ENCODE peak calls at places on chromosome 1, in seven cellular contexts. X is H1, Q is SK-N-SH, V is stomach, Y is transverse colon, W is suprapubic skin, O is K562. J is an unnamed sample.

GRCh38 chr1:24186993-24187790 is at the start of gene IFNLR1:
- DNase-seq in X (peak; percentile 77), Q (peak; percentile 89), V (peak; percentile 79), Y (peak; percentile 86), W (peak; percentile 62), O (no peak), J (no peak)

GRCh38 chr1:201949491-201949890 is 3.1 kb upstream of the LMOD1 start:
- DNase-seq in X (no peak), Q (no peak), V (no peak), Y (no peak), W (no peak), O (no peak), J (no peak)

GRCh38 chr1:169371400-169371799 is 3.4 kb downstream of the BLZF1 start:
- DNase-seq in X (no peak), Q (no peak), V (no peak), Y (no peak), W (no peak), O (peak; percentile 62), J (no peak)

GRCh38 chr1:65751961-65752360 is 40.7 kb upstream of the PDE4B start:
- DNase-seq in X (no peak), Q (no peak), V (no peak), Y (no peak), W (no peak), O (no peak), J (no peak)

GRCh38 chr1:76240321-76240720 is 165.8 kb downstream of the ST6GALNAC3 start:
- DNase-seq in X (no peak), Q (no peak), V (no peak), Y (no peak), W (no peak), O (no peak), J (no peak)

GRCh38 chr1:186574951-186575747 is 105.1 kb downstream of the PTGS2 start:
- DNase-seq in X (no peak), Q (no peak), V (no peak), Y (no peak), W (no peak), O (no peak), J (no peak)

GRCh38 chr1:210597555-210598134 is 268.9 kb downstream of the HHAT start:
- DNase-seq in X (no peak), Q (no peak), V (no peak), Y (no peak), W (no peak), O (peak; percentile 55), J (no peak)

GRCh38 chr1:1779691-1780597 is 1.7 kb upstream of the NADK start:
- DNase-seq in X (peak; percentile 63), Q (no peak), V (peak; percentile 75), Y (peak; percentile 83), W (peak; percentile 74), O (peak; percentile 77), J (no peak)

GRCh38 chr1:110345480-110345879 is 6.3 kb downstream of the RBM15 start:
- DNase-seq in X (no peak), Q (no peak), V (no peak), Y (no peak), W (no peak), O (no peak), J (no peak)
- H3K4me1 ChIP-seq in X (peaks cover 20% of the 10 kb centered on the region), Q (peaks cover 40% of the 10 kb centered on the region), V (peaks cover 97% of the 10 kb centered on the region), Y (peaks cover 52% of the 10 kb centered on the region), W (peaks cover 62% of the 10 kb centered on the region), O (peaks cover 15% of the 10 kb centered on the region), J (peaks cover 70% of the 10 kb centered on the region)

GRCh38 chr1:40414331-40414730 is 35.9 kb upstream of the ZFP69B start:
- DNase-seq in X (no peak), Q (no peak), V (no peak), Y (no peak), W (no peak), O (no peak), J (no peak)

GRCh38 chr1:40411843-40412242 is 38.3 kb downstream of the SMAP2 start:
- DNase-seq in X (no peak), Q (no peak), V (no peak), Y (no peak), W (no peak), O (no peak), J (no peak)

GRCh38 chr1:40413527-40414252 is 36.6 kb upstream of the ZFP69B start:
- DNase-seq in X (no peak), Q (no peak), V (no peak), Y (no peak), W (no peak), O (no peak), J (no peak)

GRCh38 chr1:40421348-40421693 is 29.0 kb upstream of the ZFP69B start:
- DNase-seq in X (no peak), Q (no peak), V (no peak), Y (no peak), W (no peak), O (no peak), J (no peak)

GRCh38 chr1:40416709-40417108 is 33.6 kb upstream of the ZFP69B start:
- DNase-seq in X (no peak), Q (no peak), V (no peak), Y (no peak), W (no peak), O (no peak), J (no peak)
- TF ChIP-seq POLR2AphosphoS5 in X (no peak), Q (no peak), V (no peak), Y (no peak), W (no peak), O (no peak), J (no peak)

GRCh38 chr1:27725374-27726172 is at the start of gene FAM76A:
- DNase-seq in X (peak; percentile 98), Q (peak; percentile 99), V (peak; percentile 100), Y (peak; percentile 100), W (peak; percentile 100), O (peak; percentile 100), J (peak; percentile 100)
- TF ChIP-seq EP300 in X (peak; percentile 10), Q (no peak), V (no peak), Y (no peak), W (no peak), O (peak; percentile 44), J (no peak)

GRCh38 chr1:234980657-234981396 is 147.8 kb downstream of the TOMM20 start:
- DNase-seq in X (no peak), Q (peak; percentile 39), V (peak; percentile 67), Y (peak; percentile 72), W (peak; percentile 95), O (peak; percentile 69), J (peak; percentile 96)

GRCh38 chr1:234977891-234978396 is 150.7 kb downstream of the TOMM20 start:
- DNase-seq in X (no peak), Q (no peak), V (peak; percentile 53), Y (no peak), W (no peak), O (no peak), J (no peak)

GRCh38 chr1:234978397-234979291 is 150.0 kb downstream of the TOMM20 start:
- DNase-seq in X (no peak), Q (peak; percentile 60), V (peak; percentile 45), Y (peak; percentile 79), W (peak; percentile 81), O (peak; percentile 84), J (no peak)

GRCh38 chr1:234980224-234980656 is 148.4 kb downstream of the TOMM20 start:
- DNase-seq in X (no peak), Q (no peak), V (no peak), Y (no peak), W (peak; percentile 69), O (no peak), J (no peak)

DNA sequence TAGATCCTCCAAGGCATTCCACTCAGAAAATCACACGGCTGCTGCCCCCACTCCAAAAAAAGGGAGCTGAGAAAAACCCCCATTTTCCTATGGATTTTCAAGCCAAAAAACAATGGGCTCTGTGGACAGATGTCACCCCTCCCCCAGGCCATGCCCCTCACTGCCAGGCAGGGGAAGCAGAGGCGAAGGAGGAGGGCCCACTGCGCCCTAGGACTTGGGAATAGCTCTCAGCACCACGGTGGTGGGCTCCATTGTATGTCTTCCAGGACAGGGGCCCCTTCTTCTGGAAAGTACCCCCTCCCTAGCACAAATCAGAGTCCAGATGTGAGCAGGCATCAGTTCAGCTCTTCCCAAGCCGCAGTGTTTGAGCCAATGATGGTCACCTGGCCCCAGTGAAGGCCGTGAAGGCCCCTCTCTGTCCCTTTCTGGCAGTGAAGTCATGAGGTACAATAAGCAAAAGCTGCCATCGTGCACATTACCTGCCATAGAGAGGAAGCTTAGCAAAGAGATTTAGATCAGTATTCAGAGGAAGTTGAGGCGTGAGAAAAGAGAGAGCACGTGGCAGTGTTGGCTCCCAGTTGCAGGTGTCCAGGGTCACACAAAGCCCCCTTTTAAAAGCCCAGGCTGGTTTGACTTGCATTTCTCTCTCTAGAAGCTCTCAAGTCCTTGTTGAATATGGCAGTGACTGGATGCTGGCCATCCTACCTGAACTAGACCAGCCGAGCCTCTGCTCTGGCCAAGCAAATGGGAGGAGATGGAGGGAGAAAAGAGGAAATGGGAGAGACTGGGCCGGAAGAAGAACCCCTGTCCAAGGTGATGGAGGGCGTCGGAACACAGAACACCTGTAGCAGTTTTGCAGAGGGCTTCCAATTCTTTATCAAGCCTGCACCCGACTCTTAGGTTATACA is 149.1 kb downstream of the TOMM20 start:
- DNase-seq in X (no peak), Q (no peak), V (no peak), Y (no peak), W (peak; percentile 44), O (no peak), J (no peak)
- H3K4me1 ChIP-seq in X (peaks cover 8% of the 10 kb centered on the region), Q (peaks cover 45% of the 10 kb centered on the region), V (peaks cover 91% of the 10 kb centered on the region), Y (peaks cover 68% of the 10 kb centered on the region), W (peaks cover 62% of the 10 kb centered on the region), O (peaks cover 47% of the 10 kb centered on the region), J (peaks cover 70% of the 10 kb centered on the region)

J was measured in esophagus muscularis mucosa.